ENCODE peak calls at places on chromosomes 6 and 20, in five cellular contexts. F, T, L, O and U are unnamed samples.

GRCh38 chr6:97819680-97820079 is 536.7 kb upstream of the MMS22L start:
- DNase-seq in F (no peak), L (no peak), T (no peak), O (no peak), U (no peak)

GRCh38 chr6:159720708-159721107 is 6.6 kb upstream of the WTAP start:
- DNase-seq in L (no peak), F (peak; percentile 54), O (no peak), T (peak; percentile 34), U (peak; percentile 56)

GRCh38 chr6:169968541-169969270 is 217.3 kb downstream of the ERMARD start:
- DNase-seq in T (no peak), F (no peak), L (no peak), O (no peak), U (no peak)

GRCh38 chr6:1809359-1809988 is 199.8 kb downstream of the FOXC1 start:
- DNase-seq in O (no peak), L (no peak), T (no peak), F (no peak), U (no peak)

GRCh38 chr6:170542031-170542719 is 10.9 kb downstream of the PSMB1 start:
- DNase-seq in T (peak; percentile 67), L (peak; percentile 23), O (no peak), F (no peak), U (peak; percentile 86)

GRCh38 chr6:42407379-42407778 is 44.3 kb downstream of the TRERF1 start:
- DNase-seq in T (peak; percentile 78), F (no peak), O (no peak), L (peak; percentile 54), U (peak; percentile 73)

GRCh38 chr20:63945921-63946920 is 10.0 kb downstream of the UCKL1 start:
- DNase-seq in T (no peak), F (no peak), L (no peak), O (no peak), U (no peak)

GRCh38 chr20:53124075-53124532 is 151.9 kb downstream of the TSHZ2 start:
- DNase-seq in O (no peak), T (peak; percentile 6), F (no peak), L (no peak), U (no peak)

GRCh38 chr6:153537422-153537821 is 406.3 kb upstream of the RGS17 start:
- DNase-seq in L (no peak), O (no peak), T (no peak), F (no peak), U (no peak)

GRCh38 chr6:73937805-73938204 is 241.8 kb downstream of the CD109 start:
- DNase-seq in L (no peak), O (no peak), T (no peak), F (no peak), U (no peak)

GRCh38 chr6:111096246-111096645 is 8.9 kb downstream of the SLC16A10 start:
- DNase-seq in F (no peak), L (no peak), O (no peak), T (no peak), U (no peak)

GRCh38 chr6:6006428-6007310 is at the start of gene NRN1:
- DNase-seq in T (no peak), F (peak; percentile 58), L (no peak), O (no peak), U (no peak)

GRCh38 chr6:128249429-128249828 is 271.0 kb downstream of the PTPRK start:
- DNase-seq in O (no peak), L (no peak), F (no peak), T (no peak), U (no peak)

GRCh38 chr20:13017883-13018535 is 9.2 kb downstream of the SPTLC3 start:
- DNase-seq in T (no peak), O (no peak), L (peak; percentile 81), F (no peak), U (no peak)

GRCh38 chr20:17688965-17689364 is 6.9 kb upstream of the RRBP1 start:
- DNase-seq in F (no peak), T (peak; percentile 26), L (no peak), O (no peak), U (no peak)

GRCh38 chr6:119479860-119480655 is 130.5 kb upstream of the MAN1A1 start:
- DNase-seq in F (no peak), T (peak; percentile 72), L (peak; percentile 63), O (no peak), U (peak; percentile 90)

GRCh38 chr6:22470454-22471368 is 98.7 kb upstream of the HDGFL1 start:
- DNase-seq in L (peak; percentile 80), O (no peak), T (peak; percentile 16), F (no peak), U (peak; percentile 65)

GRCh38 chr6:31776563-31776960 is 566 bp downstream of the VWA7 start:
- DNase-seq in O (no peak), L (no peak), F (no peak), T (no peak), U (no peak)

GRCh38 chr6:29723666-29724588 is 693 bp downstream of the HLA-F start:
- DNase-seq in O (peak; percentile 89), T (peak; percentile 14), F (peak; percentile 78), L (no peak), U (no peak)

GRCh38 chr20:57505991-57506390 is 18.9 kb downstream of the CTCFL start:
- DNase-seq in L (no peak), O (no peak), T (no peak), F (no peak), U (no peak)

GRCh38 chr6:166418691-166419143 is 36.0 kb upstream of the MPC1 start:
- DNase-seq in T (no peak), L (no peak), O (no peak), F (no peak), U (no peak)

GRCh38 chr6:29792123-29793035 is 35.2 kb upstream of the HLA-G start:
- DNase-seq in L (peak; percentile 20), T (peak; percentile 7), F (peak; percentile 72), O (peak; percentile 61), U (peak; percentile 10)

GRCh38 chr6:161963181-161963580 is 689.3 kb upstream of the AGPAT4 start:
- DNase-seq in L (no peak), F (no peak), O (no peak), T (no peak), U (no peak)

GRCh38 chr6:14393910-14394309 is 276.3 kb downstream of the CD83 start:
- DNase-seq in F (no peak), O (no peak), T (no peak), L (no peak), U (no peak)

GRCh38 chr6:42012501-42013133 is 37.7 kb upstream of the TAF8 start:
- DNase-seq in O (no peak), L (no peak), F (no peak), T (peak; percentile 42), U (peak; percentile 32)

GRCh38 chr6:15485875-15486274 is 177.0 kb downstream of the DTNBP1 start:
- DNase-seq in T (no peak), F (no peak), O (no peak), L (no peak), U (no peak)

GRCh38 chr6:125469915-125470314 is 168.1 kb upstream of the HDDC2 start:
- DNase-seq in F (no peak), T (no peak), O (no peak), L (no peak), U (peak; percentile 22)

GRCh38 chr20:16407251-16408067 is 165.8 kb downstream of the KIF16B start:
- DNase-seq in O (no peak), L (no peak), F (no peak), T (peak; percentile 8), U (peak; percentile 59)

GRCh38 chr6:14371530-14371929 is 254.0 kb downstream of the CD83 start:
- DNase-seq in T (no peak), F (no peak), O (no peak), L (no peak), U (no peak)

GRCh38 chr6:130848945-130849344 is 21.7 kb downstream of the SMLR1 start:
- DNase-seq in F (peak; percentile 16), L (no peak), T (no peak), O (no peak), U (no peak)

GRCh38 chr6:36119927-36120477 is 10.3 kb upstream of the MAPK13 start:
- DNase-seq in L (no peak), F (no peak), T (no peak), O (no peak), U (no peak)

GRCh38 chr6:4649728-4650127 is 126.5 kb upstream of the CDYL start:
- DNase-seq in O (no peak), T (peak; percentile 69), F (no peak), L (no peak), U (peak; percentile 48)

GRCh38 chr20:57870597-57871236 is 160.9 kb upstream of the PMEPA1 start:
- DNase-seq in L (no peak), O (no peak), T (no peak), F (no peak), U (no peak)

GRCh38 chr6:85343428-85343827 is 106.5 kb upstream of the NT5E start:
- DNase-seq in O (no peak), T (no peak), L (peak; percentile 53), F (no peak), U (no peak)

GRCh38 chr20:50758469-50758868 is 27.1 kb downstream of the PARD6B start:
- DNase-seq in O (no peak), F (no peak), T (no peak), L (peak; percentile 67), U (no peak)

GRCh38 chr20:53884859-53885654 is 185.3 kb downstream of the BCAS1 start:
- DNase-seq in F (no peak), L (no peak), T (no peak), O (peak; percentile 25), U (no peak)